ENCODE peak calls at places on chromosomes 5 and 9, in seven cellular contexts. B is sigmoid colon, M is WTC11, E is IMR-90, Q is progenitor cell of endocrine pancreas, F is chondrocyte, Z is cardiac fibroblast. D is an unnamed sample.

GRCh38 chr9:33458444-33458843 is 11.1 kb upstream of the AQP3 start:
- DNase-seq in Z (no peak), F (no peak), Q (no peak), E (peak), B (no peak), M (no peak), D (no peak)

GRCh38 chr9:98056403-98057094 is at the start of gene NANS:
- DNase-seq in E (peak), Q (peak), Z (peak), M (peak), B (peak), F (peak), D (peak)

GRCh38 chr9:14205463-14205862 is 108.5 kb downstream of the NFIB start:
- DNase-seq in F (no peak), E (peak), Z (peak), B (no peak), Q (no peak), M (no peak), D (no peak)

GRCh38 chr5:176400382-176401156 is 12.0 kb downstream of the HIGD2A start:
- DNase-seq in F (no peak), B (peak), Z (no peak), Q (no peak), M (no peak), E (no peak), D (no peak)

GRCh38 chr9:120619751-120620655 is 40.0 kb upstream of the CDK5RAP2 start:
- DNase-seq in M (peak), Q (peak), E (peak), F (no peak), B (no peak), Z (peak), D (no peak)

GRCh38 chr9:79667716-79668458 is 96.1 kb downstream of the TLE4 start:
- DNase-seq in Z (no peak), B (no peak), F (no peak), M (no peak), Q (no peak), E (no peak), D (no peak)

GRCh38 chr5:87399720-87400119 is 13.0 kb downstream of the CCNH start:
- DNase-seq in Q (no peak), F (no peak), M (no peak), B (no peak), E (no peak), Z (peak), D (no peak)

GRCh38 chr5:50623666-50624065 is 42.8 kb upstream of the PARP8 start:
- DNase-seq in E (no peak), Z (no peak), B (no peak), F (no peak), Q (no peak), M (no peak), D (no peak)

GRCh38 chr5:85648495-85648894 is 969.2 kb upstream of the COX7C start:
- DNase-seq in M (no peak), Q (no peak), B (no peak), Z (no peak), F (no peak), E (no peak), D (no peak)

GRCh38 chr9:37293664-37294524 is 128.6 kb upstream of the GRHPR start:
- DNase-seq in Z (peak), B (no peak), F (no peak), M (no peak), Q (no peak), E (peak), D (no peak)

GRCh38 chr5:121758640-121759039 is 93.0 kb upstream of the FTMT start:
- DNase-seq in Q (no peak), M (peak), E (no peak), F (no peak), B (no peak), Z (no peak), D (no peak)

GRCh38 chr5:72195581-72195980 is 88.3 kb downstream of the MAP1B start:
- DNase-seq in F (no peak), E (no peak), Z (no peak), B (no peak), M (no peak), Q (no peak), D (no peak)

GRCh38 chr9:34124923-34125322 is 1.6 kb downstream of the DCAF12 start:
- DNase-seq in E (no peak), Q (no peak), Z (no peak), M (no peak), F (no peak), B (no peak), D (no peak)

GRCh38 chr5:94693043-94693822 is 74.8 kb downstream of the SLF1 start:
- DNase-seq in F (no peak), E (peak), Q (no peak), B (no peak), M (no peak), Z (peak), D (no peak)

GRCh38 chr5:149432861-149433462 is 53.9 kb upstream of the IL17B start:
- DNase-seq in F (no peak), B (no peak), E (no peak), Q (no peak), Z (peak), M (no peak), D (no peak)

GRCh38 chr9:133202145-133202513 is 6.9 kb downstream of the OBP2B start:
- DNase-seq in Z (no peak), B (no peak), M (no peak), F (no peak), Q (no peak), E (no peak), D (no peak)

GRCh38 chr5:143212261-143212660 is 191.2 kb downstream of the NR3C1 start:
- DNase-seq in B (no peak), Z (no peak), E (no peak), F (no peak), Q (no peak), M (no peak), D (no peak)

GRCh38 chr9:22214497-22215031 is 205.5 kb upstream of the CDKN2B start:
- DNase-seq in E (peak), B (no peak), F (no peak), Z (peak), M (no peak), Q (no peak), D (no peak)

GRCh38 chr9:1083325-1083913 is 33.3 kb downstream of the DMRT2 start:
- DNase-seq in Z (no peak), F (no peak), B (no peak), Q (peak), E (no peak), M (peak), D (no peak)

GRCh38 chr5:55276771-55277170 is 30.7 kb downstream of the DHX29 start:
- DNase-seq in F (no peak), E (peak), Z (peak), B (no peak), Q (no peak), M (no peak), D (no peak)

GRCh38 chr9:94869415-94869838 is 142.9 kb downstream of the AOPEP start:
- DNase-seq in M (no peak), Z (peak), F (no peak), B (no peak), E (peak), Q (no peak), D (no peak)

GRCh38 chr5:64505769-64506566 is at the start of gene RGS7BP:
- DNase-seq in Z (peak), E (peak), F (no peak), B (no peak), M (peak), Q (peak), D (no peak)

GRCh38 chr5:1666221-1666620 is 133.4 kb downstream of the MRPL36 start:
- DNase-seq in Z (no peak), M (no peak), B (no peak), E (no peak), F (no peak), Q (no peak), D (no peak)

GRCh38 chr9:73270967-73271722 is 119.5 kb downstream of the ANXA1 start:
- DNase-seq in B (no peak), F (no peak), E (peak), Q (no peak), Z (peak), M (no peak), D (no peak)

GRCh38 chr5:88829053-88829452 is 53.9 kb downstream of the MEF2C start:
- DNase-seq in B (no peak), M (no peak), Z (peak), E (no peak), Q (no peak), F (no peak), D (no peak)

GRCh38 chr9:118104385-118104784 is 400.2 kb downstream of the TLR4 start:
- DNase-seq in E (no peak), B (no peak), Q (no peak), M (no peak), Z (no peak), F (no peak), D (no peak)

GRCh38 chr9:99389087-99390033 is 167.3 kb downstream of the SEC61B start:
- DNase-seq in M (no peak), B (no peak), F (no peak), Q (no peak), Z (peak), E (peak), D (no peak)

DNA sequence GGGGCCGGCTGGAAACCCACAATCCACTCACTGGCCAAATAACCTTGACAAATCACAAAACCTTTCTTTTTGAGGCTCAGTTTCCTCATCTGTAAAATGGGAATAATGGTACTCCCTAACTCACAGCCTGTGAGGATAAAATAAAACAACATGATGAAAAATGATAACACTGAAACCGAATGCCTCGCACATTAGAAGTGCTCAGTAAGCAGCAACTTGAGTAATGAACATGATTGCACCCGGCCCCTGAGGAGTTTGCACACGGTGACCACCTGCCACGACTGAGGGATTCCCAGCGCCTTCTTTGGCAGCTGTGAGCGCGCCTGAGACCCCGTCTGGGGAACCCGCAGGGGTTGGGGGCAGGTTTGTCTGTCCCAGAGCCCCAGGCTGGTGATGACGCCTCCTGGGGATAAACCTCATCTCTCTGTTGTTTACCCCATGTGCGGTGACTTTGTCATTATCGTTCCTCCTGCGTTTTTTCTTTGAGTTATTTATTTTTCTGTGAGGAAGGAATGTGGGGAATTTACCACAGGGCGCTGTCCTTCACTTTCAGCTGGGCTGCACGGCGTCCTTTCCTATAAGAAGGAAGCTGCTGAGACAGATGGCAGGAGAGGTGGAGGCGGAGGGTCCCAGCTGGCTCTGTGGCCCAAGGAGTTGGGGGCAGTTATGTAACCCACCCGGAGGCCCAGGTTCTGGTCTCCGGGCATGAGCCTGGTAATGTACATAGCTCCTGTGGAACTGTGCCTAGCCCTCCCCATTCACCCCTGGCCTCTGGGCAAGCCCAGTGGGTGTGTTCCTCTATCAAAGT is 3.0 kb upstream of the SYNPO start:
- DNase-seq in Z (peak), F (no peak), E (peak), Q (peak), M (no peak), B (no peak), D (no peak)
- TF ChIP-seq CTCF in Z (no peak), F (no peak), E (no peak), Q (no peak), M (no peak), B (no peak), D (no peak)

DNA sequence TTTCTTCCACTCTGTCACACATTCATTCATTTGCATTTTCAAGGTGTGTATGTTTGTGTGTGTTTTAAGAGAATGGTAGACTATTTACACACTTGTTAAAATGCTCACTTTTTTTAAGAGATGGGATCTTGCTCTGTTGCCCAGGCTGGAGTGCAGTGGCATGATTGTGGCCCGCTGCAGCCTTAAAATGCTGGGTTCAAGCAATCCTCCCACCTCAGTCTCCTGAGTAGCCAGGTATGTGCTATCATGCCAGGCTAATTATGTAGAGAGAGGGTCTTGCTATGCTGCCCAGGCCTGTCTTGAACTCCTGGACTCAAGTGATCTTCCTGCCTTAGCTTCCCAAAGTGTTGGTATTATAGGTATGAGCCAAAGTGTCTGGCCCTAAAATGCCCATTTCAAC is 173.5 kb downstream of the PDE4D start:
- DNase-seq in B (no peak), Z (no peak), E (no peak), Q (no peak), M (no peak), F (no peak), D (no peak)
- TF ChIP-seq CTCF in B (no peak), Z (no peak), E (no peak), Q (no peak), M (no peak), F (no peak), D (no peak)

GRCh38 chr5:139543423-139543991 is 17.6 kb upstream of the UBE2D2 start:
- DNase-seq in Q (peak), Z (no peak), F (peak), E (peak), B (peak), M (peak), D (no peak)
- TF ChIP-seq CTCF in Q (peak), Z (no peak), F (peak), E (no peak), B (no peak), M (no peak), D (no peak)

GRCh38 chr9:78239506-78239905 is 3.6 kb downstream of the CEP78 start:
- DNase-seq in E (no peak), Z (no peak), F (no peak), M (peak), B (no peak), Q (no peak), D (no peak)
- TF ChIP-seq CTCF in E (peak), Z (no peak), F (peak), M (no peak), B (no peak), Q (peak), D (no peak)

D was measured in omental fat pad.